ENCODE peak calls at places on chromosomes 4 and X, in four cellular contexts. X, Y, N and R are unnamed samples.

GRCh38 chr4:5788144-5788543 is 77.1 kb downstream of the EVC start:
- DNase-seq in N (no peak), X (no peak), Y (no peak), R (no peak)

GRCh38 chrX:136584545-136584944 is 52.5 kb downstream of the VGLL1 start:
- DNase-seq in Y (no peak), N (no peak), X (no peak), R (no peak)

GRCh38 chrX:12610079-12610478 is 181.1 kb upstream of the PRPS2 start:
- DNase-seq in X (no peak), N (no peak), Y (no peak), R (no peak)

GRCh38 chrX:152405561-152405960 is 45.6 kb downstream of the GABRA3 start:
- DNase-seq in Y (no peak), N (no peak), X (no peak), R (no peak)

GRCh38 chr4:144645621-144646522 is at the start of gene HHIP:
- DNase-seq in X (no peak), N (peak; percentile 1), Y (peak; percentile 43), R (no peak)

GRCh38 chr4:102713096-102713495 is 47.7 kb downstream of the MANBA start:
- DNase-seq in Y (no peak), X (no peak), N (peak; percentile 58), R (no peak)

GRCh38 chr4:86615501-86615900 is 21.4 kb downstream of the PTPN13 start:
- DNase-seq in N (no peak), X (no peak), Y (no peak), R (no peak)

GRCh38 chr4:6410664-6411063 is 61.8 kb downstream of the PPP2R2C start:
- DNase-seq in X (no peak), Y (no peak), N (no peak), R (no peak)

GRCh38 chrX:41014776-41015175 is 70.5 kb upstream of the USP9X start:
- DNase-seq in N (no peak), X (no peak), Y (no peak), R (no peak)

GRCh38 chr4:120156115-120156718 is 89.6 kb upstream of the MAD2L1 start:
- DNase-seq in Y (peak; percentile 26), N (peak; percentile 58), X (peak; percentile 5), R (peak; percentile 7)

GRCh38 chr4:38957947-38958346 is 74.3 kb downstream of the TMEM156 start:
- DNase-seq in X (no peak), Y (no peak), N (no peak), R (no peak)

GRCh38 chrX:80216086-80216485 is 201.5 kb downstream of the TBX22 start:
- DNase-seq in N (no peak), X (no peak), Y (no peak), R (no peak)

GRCh38 chrX:65671286-65671685 is 3.8 kb downstream of the MSN start:
- DNase-seq in Y (no peak), N (no peak), X (no peak), R (no peak)

GRCh38 chr4:24564488-24564887 is 19.9 kb downstream of the DHX15 start:
- DNase-seq in Y (no peak), N (no peak), X (no peak), R (no peak)

GRCh38 chrX:5113128-5113527 is 1115.5 kb downstream of the NLGN4X start:
- DNase-seq in Y (no peak), X (no peak), N (no peak), R (no peak)

GRCh38 chrX:154019061-154019621 is 561 bp downstream of the IRAK1 start:
- DNase-seq in Y (peak; percentile 55), X (no peak), N (no peak), R (no peak)

GRCh38 chrX:22818061-22818460 is 181.7 kb upstream of the DDX53 start:
- DNase-seq in Y (no peak), N (no peak), X (no peak), R (no peak)

GRCh38 chr4:141501395-141501794 is 135.0 kb upstream of the IL15 start:
- DNase-seq in X (no peak), N (no peak), Y (no peak), R (no peak)

GRCh38 chr4:4585012-4585670 is 43.3 kb upstream of the STX18 start:
- DNase-seq in Y (no peak), N (no peak), X (no peak), R (no peak)

GRCh38 chrX:10379848-10380247 is 223.1 kb downstream of the CLCN4 start:
- DNase-seq in X (no peak), Y (no peak), N (no peak), R (no peak)

GRCh38 chr4:106676173-106676921 is 307.8 kb upstream of the GIMD1 start:
- DNase-seq in X (no peak), Y (no peak), N (no peak), R (no peak)

GRCh38 chr4:1253831-1254230 is 4.9 kb upstream of the CTBP1 start:
- DNase-seq in N (no peak), X (no peak), Y (no peak), R (no peak)

GRCh38 chr4:133711817-133712216 is 489.8 kb downstream of the PABPC4L start:
- DNase-seq in N (no peak), X (no peak), Y (no peak), R (no peak)

GRCh38 chr4:91984466-91984865 is 319.3 kb upstream of the GRID2 start:
- DNase-seq in Y (no peak), N (no peak), X (no peak), R (no peak)

GRCh38 chr4:11263208-11263607 is 165.5 kb downstream of the HS3ST1 start:
- DNase-seq in N (no peak), X (no peak), Y (no peak), R (no peak)

GRCh38 chrX:68443155-68443868 is 10.0 kb upstream of the OPHN1 start:
- DNase-seq in N (peak; percentile 6), Y (no peak), X (no peak), R (peak; percentile 9)

GRCh38 chrX:17374619-17375360 is at the start of gene NHS:
- DNase-seq in Y (peak; percentile 31), N (no peak), X (peak; percentile 43), R (no peak)

GRCh38 chrX:40877869-40878268 is 142.5 kb upstream of the MED14 start:
- DNase-seq in N (peak; percentile 8), X (no peak), Y (peak; percentile 16), R (no peak)

GRCh38 chr4:150308824-150309472 is 230.7 kb downstream of the DCLK2 start:
- DNase-seq in Y (no peak), N (no peak), X (no peak), R (no peak)

GRCh38 chrX:45822124-45822523 is 621.4 kb upstream of the DIPK2B start:
- DNase-seq in N (no peak), X (no peak), Y (no peak), R (no peak)

GRCh38 chr4:27819261-27819660 is 958.6 kb downstream of the STIM2 start:
- DNase-seq in Y (no peak), N (no peak), X (no peak), R (no peak)
- TF ChIP-seq BRCA1 in Y (no peak), N (no peak), X (no peak), R (no peak)

GRCh38 chrX:103805860-103806259 is 26.2 kb downstream of the RAB9B start:
- DNase-seq in X (no peak), N (peak; percentile 59), Y (no peak), R (no peak)
- TF ChIP-seq BRCA1 in X (no peak), N (no peak), Y (no peak), R (no peak)

GRCh38 chr4:15250021-15250441 is 177.8 kb upstream of the C1QTNF7 start:
- DNase-seq in Y (no peak), N (no peak), X (no peak), R (no peak)
- TF ChIP-seq BRCA1 in Y (no peak), N (no peak), X (no peak), R (no peak)

DNA sequence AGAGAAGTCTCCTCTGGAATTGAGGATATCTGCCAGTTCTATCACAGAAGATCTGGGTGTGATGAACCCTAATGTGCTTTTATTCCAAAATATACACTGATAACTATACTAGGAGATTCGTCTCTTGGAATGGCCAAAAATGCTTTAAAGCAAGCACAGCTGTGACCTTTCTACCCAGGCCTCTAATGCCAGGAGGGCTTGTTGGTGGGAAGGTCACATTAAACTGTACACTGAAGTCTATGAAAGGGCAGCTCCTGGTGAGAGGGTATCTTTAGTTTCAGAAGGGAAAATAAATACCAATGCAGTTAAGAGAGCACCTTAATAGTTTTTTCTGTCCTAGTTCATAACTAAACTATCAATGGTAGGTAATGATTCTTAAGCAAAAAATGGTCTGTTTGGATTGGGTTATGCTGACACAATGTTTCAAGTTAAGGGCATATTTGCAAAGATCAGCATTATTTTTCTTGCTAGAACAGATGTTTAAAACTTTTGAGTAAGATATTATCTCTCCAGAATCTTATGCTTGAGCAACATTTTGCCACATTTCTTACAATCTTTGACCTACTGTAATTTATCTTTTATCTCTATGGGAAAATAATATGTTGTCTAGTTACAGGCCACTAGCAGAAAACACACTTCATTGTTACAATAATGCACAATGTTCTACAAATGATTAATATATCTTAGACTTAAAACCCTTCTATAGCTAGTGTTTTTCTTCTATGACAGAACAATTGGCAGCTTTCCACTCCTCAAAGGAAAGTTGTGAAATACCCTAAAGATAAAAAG is 59.6 kb downstream of the SEC24D start:
- DNase-seq in Y (no peak), X (no peak), N (no peak), R (no peak)
- TF ChIP-seq BRCA1 in Y (no peak), X (no peak), N (no peak), R (no peak)

GRCh38 chr4:178026999-178027398 is 584.8 kb upstream of the AGA start:
- DNase-seq in N (no peak), Y (no peak), X (no peak), R (no peak)

GRCh38 chr4:178028481-178028880 is 586.2 kb upstream of the AGA start:
- DNase-seq in Y (no peak), X (no peak), N (no peak), R (no peak)

GRCh38 chr4:178027796-178028195 is 585.6 kb upstream of the AGA start:
- DNase-seq in X (no peak), Y (no peak), N (no peak), R (no peak)
- TF ChIP-seq BRCA1 in X (no peak), Y (no peak), N (no peak), R (no peak)

GRCh38 chrX:8868906-8869305 is 67.7 kb upstream of the FAM9A start:
- DNase-seq in Y (no peak), X (no peak), N (no peak), R (no peak)
- TF ChIP-seq BRCA1 in Y (no peak), X (no peak), N (no peak), R (no peak)

DNA sequence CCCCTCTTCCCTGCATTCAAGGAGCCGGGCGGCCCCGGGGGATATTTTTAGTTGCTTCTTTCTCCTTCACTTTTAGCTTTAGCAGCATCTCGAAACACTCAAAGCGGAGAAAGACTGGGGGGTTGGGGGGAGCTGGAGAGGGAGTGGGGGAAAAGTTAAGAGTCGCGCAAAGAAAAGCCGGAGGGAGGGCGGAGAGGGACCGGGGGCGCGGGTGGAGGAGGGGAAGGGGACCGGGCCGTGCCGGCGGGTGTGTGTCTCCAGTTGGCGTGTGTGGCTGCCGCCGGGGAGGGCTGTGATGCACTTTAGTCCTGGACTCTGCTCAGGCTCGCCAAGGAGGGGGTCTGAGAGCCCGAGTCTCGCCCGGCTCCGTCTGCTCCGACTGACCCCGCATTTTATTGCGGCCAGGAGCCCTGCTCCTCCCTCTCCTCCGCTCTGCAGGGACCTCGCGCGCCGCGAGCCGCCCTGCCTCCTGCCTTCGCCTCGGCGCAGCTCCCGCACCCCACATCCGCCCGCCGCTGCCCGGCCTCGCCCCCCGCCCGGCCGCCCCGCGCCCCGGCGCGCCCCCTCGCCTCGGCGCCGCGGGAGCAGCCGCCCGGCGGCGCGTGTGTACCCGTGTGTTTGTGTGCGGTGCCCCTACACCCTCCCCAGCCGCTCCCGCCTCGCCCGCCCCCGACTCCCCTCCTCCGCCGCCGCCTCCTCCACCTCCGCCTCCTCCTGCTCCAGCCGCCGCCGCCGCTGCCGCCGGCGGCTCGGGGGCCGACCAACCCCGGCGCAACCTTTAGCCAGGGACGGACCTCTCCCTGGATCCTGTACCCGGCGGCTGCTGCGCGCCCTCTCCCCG is 1.4 kb downstream of the ZNF827 start:
- DNase-seq in Y (peak; percentile 21), N (no peak), X (no peak), R (no peak)
- TF ChIP-seq BRCA1 in Y (no peak), N (no peak), X (no peak), R (no peak)